ENCODE peak calls at places on chromosomes 5 and 9, in nine cellular contexts. One of them, this sample, is unnamed.

GRCh38 chr5:76849767-76850291 is at the start of gene S100Z:
- DNase-seq in Caco-2: peak; percentile 79
- DNase-seq in right atrium auricular region: no peak
- DNase-seq in body of pancreas: no peak
- DNase-seq in Jurkat, Clone E6-1: peak; percentile 99
- DNase-seq in lower lobe of right lung: no peak
- DNase-seq in coronary artery: no peak
- DNase-seq in breast epithelium: no peak
- DNase-seq in cardiac fibroblast: no peak
- DNase-seq in this sample: peak; percentile 20

GRCh38 chr5:79109527-79110492 is 1.8 kb upstream of the BHMT start:
- DNase-seq in Jurkat, Clone E6-1: no peak
- DNase-seq in cardiac fibroblast: no peak
- DNase-seq in coronary artery: no peak
- DNase-seq in breast epithelium: no peak
- DNase-seq in body of pancreas: peak; percentile 20
- DNase-seq in lower lobe of right lung: no peak
- DNase-seq in right atrium auricular region: no peak
- DNase-seq in Caco-2: no peak
- DNase-seq in this sample: no peak

GRCh38 chr5:14557203-14557725 is 24.3 kb upstream of the OTULINL start:
- DNase-seq in cardiac fibroblast: peak; percentile 16
- DNase-seq in breast epithelium: no peak
- DNase-seq in lower lobe of right lung: no peak
- DNase-seq in Caco-2: no peak
- DNase-seq in coronary artery: no peak
- DNase-seq in Jurkat, Clone E6-1: no peak
- DNase-seq in body of pancreas: no peak
- DNase-seq in right atrium auricular region: no peak
- DNase-seq in this sample: no peak

GRCh38 chr5:127358274-127358673 is 67.7 kb downstream of the MEGF10 start:
- DNase-seq in breast epithelium: no peak
- DNase-seq in Caco-2: no peak
- DNase-seq in right atrium auricular region: no peak
- DNase-seq in cardiac fibroblast: peak; percentile 46
- DNase-seq in coronary artery: no peak
- DNase-seq in body of pancreas: no peak
- DNase-seq in Jurkat, Clone E6-1: no peak
- DNase-seq in lower lobe of right lung: no peak
- DNase-seq in this sample: peak; percentile 48

GRCh38 chr5:13606051-13606450 is 338.4 kb downstream of the DNAH5 start:
- DNase-seq in body of pancreas: no peak
- DNase-seq in breast epithelium: no peak
- DNase-seq in right atrium auricular region: no peak
- DNase-seq in cardiac fibroblast: no peak
- DNase-seq in Jurkat, Clone E6-1: no peak
- DNase-seq in Caco-2: no peak
- DNase-seq in lower lobe of right lung: no peak
- DNase-seq in coronary artery: no peak
- DNase-seq in this sample: no peak

GRCh38 chr5:370959-371810 is 49.7 kb downstream of the AHRR start:
- DNase-seq in lower lobe of right lung: peak; percentile 41
- DNase-seq in right atrium auricular region: peak; percentile 43
- DNase-seq in body of pancreas: no peak
- DNase-seq in cardiac fibroblast: no peak
- DNase-seq in Caco-2: peak; percentile 29
- DNase-seq in Jurkat, Clone E6-1: no peak
- DNase-seq in breast epithelium: peak; percentile 34
- DNase-seq in coronary artery: peak; percentile 59
- DNase-seq in this sample: no peak

GRCh38 chr9:124311283-124311682 is 53.5 kb downstream of the NEK6 start:
- DNase-seq in body of pancreas: no peak
- DNase-seq in breast epithelium: no peak
- DNase-seq in lower lobe of right lung: no peak
- DNase-seq in cardiac fibroblast: no peak
- DNase-seq in Jurkat, Clone E6-1: no peak
- DNase-seq in coronary artery: no peak
- DNase-seq in right atrium auricular region: no peak
- DNase-seq in Caco-2: no peak
- DNase-seq in this sample: no peak

GRCh38 chr9:92187390-92187789 is 72.2 kb upstream of the SPTLC1 start:
- DNase-seq in Caco-2: no peak
- DNase-seq in breast epithelium: no peak
- DNase-seq in body of pancreas: no peak
- DNase-seq in lower lobe of right lung: no peak
- DNase-seq in coronary artery: no peak
- DNase-seq in Jurkat, Clone E6-1: no peak
- DNase-seq in cardiac fibroblast: no peak
- DNase-seq in right atrium auricular region: no peak
- DNase-seq in this sample: no peak

GRCh38 chr5:94217216-94217615 is 401.2 kb downstream of the KIAA0825 start:
- DNase-seq in right atrium auricular region: no peak
- DNase-seq in body of pancreas: no peak
- DNase-seq in cardiac fibroblast: no peak
- DNase-seq in coronary artery: no peak
- DNase-seq in Jurkat, Clone E6-1: no peak
- DNase-seq in Caco-2: no peak
- DNase-seq in breast epithelium: no peak
- DNase-seq in lower lobe of right lung: no peak
- DNase-seq in this sample: no peak

GRCh38 chr9:8857330-8858249 is 1058.0 kb upstream of the DMAC1 start:
- DNase-seq in cardiac fibroblast: peak; percentile 38
- DNase-seq in Caco-2: peak; percentile 40
- DNase-seq in lower lobe of right lung: peak; percentile 61
- DNase-seq in body of pancreas: peak; percentile 32
- DNase-seq in breast epithelium: no peak
- DNase-seq in Jurkat, Clone E6-1: peak; percentile 9
- DNase-seq in coronary artery: peak; percentile 74
- DNase-seq in right atrium auricular region: no peak
- DNase-seq in this sample: peak; percentile 32

GRCh38 chr9:95148121-95148520 is 169.4 kb downstream of the FANCC start:
- DNase-seq in breast epithelium: no peak
- DNase-seq in right atrium auricular region: no peak
- DNase-seq in Jurkat, Clone E6-1: no peak
- DNase-seq in body of pancreas: no peak
- DNase-seq in lower lobe of right lung: no peak
- DNase-seq in coronary artery: no peak
- DNase-seq in Caco-2: no peak
- DNase-seq in cardiac fibroblast: no peak
- DNase-seq in this sample: no peak

GRCh38 chr9:132243156-132244074 is 81.6 kb downstream of the NTNG2 start:
- DNase-seq in coronary artery: no peak
- DNase-seq in lower lobe of right lung: peak; percentile 45
- DNase-seq in cardiac fibroblast: no peak
- DNase-seq in right atrium auricular region: no peak
- DNase-seq in body of pancreas: peak; percentile 70
- DNase-seq in Caco-2: no peak
- DNase-seq in breast epithelium: no peak
- DNase-seq in Jurkat, Clone E6-1: no peak
- DNase-seq in this sample: no peak

GRCh38 chr5:174599992-174600391 is 124.4 kb upstream of the MSX2 start:
- DNase-seq in cardiac fibroblast: no peak
- DNase-seq in lower lobe of right lung: no peak
- DNase-seq in Jurkat, Clone E6-1: no peak
- DNase-seq in coronary artery: no peak
- DNase-seq in right atrium auricular region: no peak
- DNase-seq in Caco-2: peak; percentile 66
- DNase-seq in breast epithelium: no peak
- DNase-seq in body of pancreas: no peak
- DNase-seq in this sample: no peak

DNA sequence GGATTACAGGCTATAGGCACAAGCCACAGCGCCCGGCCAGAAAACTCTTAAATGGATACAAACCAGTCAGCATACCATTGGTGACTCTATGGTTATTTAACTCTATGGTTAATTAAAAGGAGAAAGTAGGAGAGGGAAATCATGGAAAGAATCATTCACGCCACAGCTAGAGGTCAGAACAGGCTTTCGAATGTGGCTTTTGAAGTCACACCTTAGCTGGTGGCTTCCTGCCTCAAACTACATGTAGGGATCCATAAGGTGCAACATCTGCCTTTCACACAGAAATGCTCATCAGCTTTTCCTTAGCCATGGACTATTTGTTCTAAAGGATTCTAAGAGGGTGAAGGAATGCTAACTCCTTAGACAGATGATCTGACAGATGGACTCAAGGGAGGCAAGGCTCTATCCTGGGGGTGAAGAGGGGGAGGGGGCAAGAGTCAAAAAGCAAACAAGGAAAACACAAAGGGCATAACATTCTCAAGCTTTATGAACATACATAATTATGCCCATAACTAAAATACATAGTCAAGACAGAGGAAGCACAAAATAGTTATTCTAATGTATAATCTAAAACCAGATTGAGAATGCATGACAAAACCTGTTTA is 130.9 kb downstream of the EFNA5 start:
- DNase-seq in Caco-2: no peak
- DNase-seq in cardiac fibroblast: no peak
- DNase-seq in body of pancreas: no peak
- DNase-seq in breast epithelium: no peak
- DNase-seq in coronary artery: no peak
- DNase-seq in Jurkat, Clone E6-1: peak; percentile 4
- DNase-seq in right atrium auricular region: no peak
- DNase-seq in lower lobe of right lung: no peak
- DNase-seq in this sample: no peak
- H3K4me3 ChIP-seq in Caco-2: no peak overlapping the region
- H3K4me3 ChIP-seq in cardiac fibroblast: no peak overlapping the region
- H3K4me3 ChIP-seq in body of pancreas: no peak overlapping the region
- H3K4me3 ChIP-seq in breast epithelium: no peak overlapping the region
- H3K4me3 ChIP-seq in coronary artery: no peak overlapping the region
- H3K4me3 ChIP-seq in Jurkat, Clone E6-1: no peak overlapping the region
- H3K4me3 ChIP-seq in right atrium auricular region: no peak overlapping the region
- H3K4me3 ChIP-seq in lower lobe of right lung: no peak overlapping the region
- H3K4me3 ChIP-seq in this sample: no peak overlapping the region

GRCh38 chr9:108001219-108001618 is 511.6 kb upstream of the KLF4 start:
- DNase-seq in right atrium auricular region: no peak
- DNase-seq in coronary artery: no peak
- DNase-seq in Caco-2: no peak
- DNase-seq in body of pancreas: no peak
- DNase-seq in Jurkat, Clone E6-1: no peak
- DNase-seq in lower lobe of right lung: no peak
- DNase-seq in cardiac fibroblast: no peak
- DNase-seq in breast epithelium: no peak
- DNase-seq in this sample: no peak
- H3K4me3 ChIP-seq in right atrium auricular region: no peak overlapping the region
- H3K4me3 ChIP-seq in coronary artery: no peak overlapping the region
- H3K4me3 ChIP-seq in Caco-2: no peak overlapping the region
- H3K4me3 ChIP-seq in body of pancreas: no peak overlapping the region
- H3K4me3 ChIP-seq in Jurkat, Clone E6-1: no peak overlapping the region
- H3K4me3 ChIP-seq in lower lobe of right lung: no peak overlapping the region
- H3K4me3 ChIP-seq in cardiac fibroblast: no peak overlapping the region
- H3K4me3 ChIP-seq in breast epithelium: no peak overlapping the region
- H3K4me3 ChIP-seq in this sample: no peak overlapping the region

GRCh38 chr5:149410071-149410470 is 31.0 kb upstream of the IL17B start:
- DNase-seq in breast epithelium: no peak
- DNase-seq in lower lobe of right lung: no peak
- DNase-seq in Caco-2: no peak
- DNase-seq in body of pancreas: no peak
- DNase-seq in coronary artery: peak; percentile 62
- DNase-seq in cardiac fibroblast: no peak
- DNase-seq in Jurkat, Clone E6-1: no peak
- DNase-seq in right atrium auricular region: no peak
- DNase-seq in this sample: no peak
- H3K4me3 ChIP-seq in breast epithelium: peak overlapping the region; percentile 76
- H3K4me3 ChIP-seq in lower lobe of right lung: peak overlapping the region; percentile 54
- H3K4me3 ChIP-seq in Caco-2: no peak overlapping the region
- H3K4me3 ChIP-seq in body of pancreas: no peak overlapping the region
- H3K4me3 ChIP-seq in coronary artery: peak overlapping the region; percentile 85
- H3K4me3 ChIP-seq in cardiac fibroblast: no peak overlapping the region
- H3K4me3 ChIP-seq in Jurkat, Clone E6-1: no peak overlapping the region
- H3K4me3 ChIP-seq in right atrium auricular region: peak overlapping the region; percentile 40
- H3K4me3 ChIP-seq in this sample: peak overlapping the region; percentile 4

GRCh38 chr9:137076636-137077009 is 694 bp upstream of the UAP1L1 start:
- DNase-seq in lower lobe of right lung: peak; percentile 53
- DNase-seq in cardiac fibroblast: no peak
- DNase-seq in right atrium auricular region: no peak
- DNase-seq in coronary artery: no peak
- DNase-seq in body of pancreas: no peak
- DNase-seq in Jurkat, Clone E6-1: no peak
- DNase-seq in Caco-2: peak; percentile 34
- DNase-seq in breast epithelium: no peak
- DNase-seq in this sample: no peak
- H3K4me3 ChIP-seq in lower lobe of right lung: peak overlapping the region; percentile 76
- H3K4me3 ChIP-seq in cardiac fibroblast: peak overlapping the region; percentile 31
- H3K4me3 ChIP-seq in right atrium auricular region: peak overlapping the region; percentile 70
- H3K4me3 ChIP-seq in coronary artery: peak overlapping the region; percentile 72
- H3K4me3 ChIP-seq in body of pancreas: no peak overlapping the region
- H3K4me3 ChIP-seq in Jurkat, Clone E6-1: no peak overlapping the region
- H3K4me3 ChIP-seq in Caco-2: no peak overlapping the region
- H3K4me3 ChIP-seq in breast epithelium: peak overlapping the region; percentile 88
- H3K4me3 ChIP-seq in this sample: peak overlapping the region; percentile 30

This sample was measured in fibroblast of pulmonary artery.